ENCODE peak calls at places on chromosomes 12 and 14, in six cellular contexts. L, A, N, M, I and J are unnamed samples.

GRCh38 chr12:3129301-3130052 is 52.3 kb downstream of the TSPAN9 start:
- DNase-seq in L (no peak), A (peak; percentile 71), N (no peak), M (peak; percentile 88), I (no peak), J (no peak)

GRCh38 chr12:56632701-56633464 is 2.8 kb upstream of the BAZ2A start:
- DNase-seq in L (no peak), A (peak; percentile 8), N (no peak), M (no peak), I (no peak), J (no peak)

GRCh38 chr12:76072568-76072967 is 11.9 kb downstream of the NAP1L1 start:
- DNase-seq in L (no peak), A (no peak), N (no peak), M (no peak), I (no peak), J (no peak)

GRCh38 chr12:114408881-114409795 is 3.2 kb upstream of the TBX5 start:
- DNase-seq in L (peak; percentile 71), A (peak; percentile 21), N (peak; percentile 47), M (peak; percentile 79), I (no peak), J (peak; percentile 79)

GRCh38 chr12:124646385-124647230 is 79.2 kb upstream of the NCOR2 start:
- DNase-seq in L (no peak), A (no peak), N (no peak), M (no peak), I (no peak), J (no peak)

GRCh38 chr12:108722463-108722862 is 8.9 kb downstream of the CORO1C start:
- DNase-seq in L (no peak), A (peak; percentile 46), N (no peak), M (no peak), I (no peak), J (no peak)

GRCh38 chr12:75196408-75196807 is 13.2 kb downstream of the KCNC2 start:
- DNase-seq in L (no peak), A (no peak), N (no peak), M (no peak), I (no peak), J (no peak)

GRCh38 chr12:28781671-28782652 is 367.1 kb upstream of the FAR2 start:
- DNase-seq in L (no peak), A (no peak), N (no peak), M (no peak), I (peak; percentile 31), J (peak; percentile 69)

GRCh38 chr12:90355701-90356345 is 599.2 kb downstream of the CCER1 start:
- DNase-seq in L (no peak), A (no peak), N (no peak), M (no peak), I (peak; percentile 55), J (peak; percentile 29)

GRCh38 chr12:106342397-106343212 is 14.9 kb upstream of the POLR3B start:
- DNase-seq in L (no peak), A (peak; percentile 83), N (no peak), M (peak; percentile 75), I (peak; percentile 4), J (no peak)

GRCh38 chr12:8629486-8630033 is 16.9 kb upstream of the AICDA start:
- DNase-seq in L (no peak), A (peak; percentile 54), N (no peak), M (no peak), I (peak; percentile 87), J (no peak)

GRCh38 chr12:132178314-132178713 is 34.1 kb downstream of the NOC4L start:
- DNase-seq in L (no peak), A (no peak), N (no peak), M (no peak), I (no peak), J (no peak)

GRCh38 chr12:65885716-65886115 is 61.4 kb downstream of the HMGA2 start:
- DNase-seq in L (no peak), A (no peak), N (no peak), M (no peak), I (no peak), J (no peak)

GRCh38 chr14:42214981-42215491 is 608.4 kb downstream of the LRFN5 start:
- DNase-seq in L (no peak), A (peak; percentile 87), N (peak; percentile 12), M (peak; percentile 86), I (no peak), J (peak; percentile 6)

GRCh38 chr14:74620497-74620921 is 8.5 kb upstream of the LTBP2 start:
- DNase-seq in L (no peak), A (peak; percentile 95), N (no peak), M (peak; percentile 95), I (peak; percentile 85), J (peak; percentile 94)

GRCh38 chr14:95979339-95980042 is 59.7 kb upstream of the C14orf132 start:
- DNase-seq in L (peak; percentile 73), A (no peak), N (no peak), M (no peak), I (no peak), J (peak; percentile 87)

GRCh38 chr14:52332269-52332668 is 18.2 kb downstream of the PTGER2 start:
- DNase-seq in L (no peak), A (no peak), N (no peak), M (peak; percentile 62), I (no peak), J (no peak)

GRCh38 chr12:21751517-21751916 is 23.0 kb downstream of the KCNJ8 start:
- DNase-seq in L (no peak), A (peak; percentile 72), N (no peak), M (peak; percentile 74), I (no peak), J (no peak)

GRCh38 chr12:5276327-5276880 is 155.5 kb upstream of the NTF3 start:
- DNase-seq in L (no peak), A (no peak), N (no peak), M (no peak), I (no peak), J (peak; percentile 71)

GRCh38 chr12:65999564-66000280 is 130.8 kb downstream of the LLPH start:
- DNase-seq in L (no peak), A (no peak), N (no peak), M (peak; percentile 65), I (peak; percentile 95), J (no peak)

GRCh38 chr12:65495233-65495632 is 216.8 kb downstream of the MSRB3 start:
- DNase-seq in L (no peak), A (peak; percentile 80), N (no peak), M (peak; percentile 88), I (no peak), J (peak; percentile 78)

GRCh38 chr14:74610866-74611671 is 968 bp downstream of the LTBP2 start:
- DNase-seq in L (peak; percentile 59), A (no peak), N (no peak), M (peak; percentile 48), I (no peak), J (peak; percentile 36)

GRCh38 chr14:89121961-89122675 is 294.9 kb downstream of the FOXN3 start:
- DNase-seq in L (peak; percentile 75), A (no peak), N (peak; percentile 60), M (no peak), I (no peak), J (peak; percentile 82)

GRCh38 chr12:11598900-11599299 is 50.6 kb upstream of the ETV6 start:
- DNase-seq in L (no peak), A (no peak), N (no peak), M (no peak), I (no peak), J (no peak)
- H2AK5ac ChIP-seq in L (no peak overlapping the region), A (no peak overlapping the region), N (no peak overlapping the region), M (no peak overlapping the region), I (no peak overlapping the region), J (peak overlapping the region; percentile 68)

DNA sequence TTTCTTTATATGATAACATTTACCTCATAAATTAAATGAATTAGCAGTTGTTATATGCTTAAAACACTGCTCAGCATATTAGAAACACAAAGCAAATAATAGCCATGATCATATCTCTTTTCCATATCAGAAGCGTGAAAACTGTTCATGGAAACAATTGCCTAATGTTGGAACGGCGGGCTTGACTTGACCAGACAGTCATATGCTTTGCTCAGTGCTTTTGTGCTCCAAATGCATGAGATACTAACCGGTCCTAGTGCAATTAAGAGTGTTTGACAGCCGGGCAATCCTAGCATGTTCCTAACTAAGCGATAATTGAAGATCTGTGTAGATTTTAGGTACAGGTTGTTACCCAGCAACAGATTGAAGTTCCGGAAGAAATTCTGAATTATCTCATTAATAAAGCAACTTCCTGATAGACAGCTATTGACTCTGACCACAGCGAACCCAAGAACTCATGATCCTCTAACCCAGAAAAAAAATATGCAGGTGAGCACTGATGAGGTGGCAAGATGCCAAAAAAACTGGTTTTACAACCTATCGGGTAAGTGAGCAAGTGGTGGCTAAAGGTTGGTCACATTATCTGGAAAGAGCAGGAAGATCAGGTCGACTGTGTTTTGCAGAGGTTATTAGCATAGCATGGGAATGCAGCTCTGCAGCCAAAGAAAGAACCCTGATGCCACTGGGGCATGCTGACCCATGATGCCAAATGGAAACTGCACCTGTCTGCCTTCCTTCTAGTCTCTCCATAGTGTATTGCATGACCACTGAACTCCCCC is 23.7 kb downstream of the BHLHE41 start:
- DNase-seq in L (no peak), A (no peak), N (no peak), M (no peak), I (peak; percentile 84), J (no peak)
- H3K27ac ChIP-seq in L (no peak overlapping the region), A (no peak overlapping the region), N (no peak overlapping the region), M (no peak overlapping the region), I (no peak overlapping the region), J (no peak overlapping the region)

DNA sequence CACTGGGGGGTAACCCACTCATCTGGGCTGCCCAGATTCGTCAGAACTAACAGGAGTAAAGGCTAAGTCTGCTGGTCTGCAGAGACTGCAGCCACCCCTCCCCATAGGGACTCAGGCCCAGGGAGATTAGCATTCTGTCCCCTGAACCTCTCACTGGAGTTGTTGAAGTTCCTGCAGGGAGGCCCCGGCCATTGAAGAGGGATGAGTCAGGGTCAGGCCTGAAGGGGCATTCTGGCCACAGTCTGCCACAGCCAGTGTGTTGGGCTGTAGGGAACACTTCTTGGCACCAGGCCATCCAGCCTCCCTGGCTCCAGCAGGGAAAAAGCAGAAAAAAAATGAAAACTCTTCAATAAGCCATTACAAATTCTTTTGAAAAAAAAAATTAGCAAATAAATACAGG is 35.3 kb downstream of the KLRK1 start:
- DNase-seq in L (peak; percentile 57), A (peak; percentile 73), N (no peak), M (no peak), I (no peak), J (peak; percentile 66)
- H4K8ac ChIP-seq in L (no peak overlapping the region), A (peak overlapping the region; percentile 70), N (no peak overlapping the region), M (no peak overlapping the region), I (no peak overlapping the region), J (no peak overlapping the region)

GRCh38 chr12:91630906-91631305 is 448.3 kb upstream of the DCN start:
- DNase-seq in L (no peak), A (no peak), N (no peak), M (no peak), I (no peak), J (no peak)

GRCh38 chr12:91630118-91630517 is 447.5 kb upstream of the DCN start:
- DNase-seq in L (no peak), A (no peak), N (no peak), M (no peak), I (no peak), J (no peak)

GRCh38 chr12:91629440-91629839 is 446.8 kb upstream of the DCN start:
- DNase-seq in L (no peak), A (no peak), N (no peak), M (no peak), I (no peak), J (no peak)

GRCh38 chr12:91627225-91627624 is 444.6 kb upstream of the DCN start:
- DNase-seq in L (no peak), A (no peak), N (no peak), M (no peak), I (no peak), J (no peak)

DNA sequence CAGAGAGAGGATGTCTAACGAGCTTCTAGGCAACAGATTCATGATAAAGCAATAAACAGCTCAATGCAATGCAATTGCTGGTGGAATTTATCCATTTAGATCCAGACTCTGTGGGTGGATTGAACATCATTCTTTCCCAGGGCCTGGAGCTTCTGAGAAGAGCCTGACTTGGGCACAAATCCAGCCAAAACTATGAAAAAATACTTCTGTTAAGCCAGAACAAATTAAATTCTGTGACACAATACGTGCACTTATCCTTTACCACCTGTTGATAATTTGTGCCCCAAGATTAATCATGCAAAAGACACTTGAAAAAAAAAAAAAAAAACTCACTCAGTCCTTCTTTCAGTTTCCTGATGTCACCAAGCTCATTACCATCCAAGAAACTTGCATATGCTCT is 446.0 kb upstream of the DCN start:
- DNase-seq in L (no peak), A (no peak), N (no peak), M (no peak), I (no peak), J (no peak)
- H2AK5ac ChIP-seq in L (no peak overlapping the region), A (no peak overlapping the region), N (no peak overlapping the region), M (no peak overlapping the region), I (no peak overlapping the region), J (no peak overlapping the region)